ENCODE peak calls at places on chromosomes 12 and 14, in ten cellular contexts. N is transverse colon, R is HCT116, A is breast epithelium, U is GM12891, F is esophagus muscularis mucosa, Z is stomach, E is endothelial cell of umbilical vein, M is GM12892, P is vagina. Y is an unnamed sample.

GRCh38 chr12:109387425-109388166 is 39.9 kb downstream of the MYO1H start:
- DNase-seq in N (no peak), R (peak), A (no peak), U (no peak), F (no peak), Z (no peak), E (peak), M (no peak), P (no peak), Y (no peak)

GRCh38 chr14:37620856-37621255 is 25.4 kb downstream of the TTC6 start:
- DNase-seq in N (no peak), R (no peak), A (no peak), U (no peak), F (peak), Z (no peak), E (no peak), M (no peak), P (no peak), Y (no peak)

GRCh38 chr12:2239376-2240010 is 186.7 kb downstream of the CACNA1C start:
- DNase-seq in N (no peak), R (no peak), A (no peak), U (no peak), F (no peak), Z (no peak), E (no peak), M (no peak), P (no peak), Y (no peak)

GRCh38 chr12:75308279-75308678 is 21.8 kb downstream of the CAPS2 start:
- DNase-seq in N (no peak), R (no peak), A (no peak), U (no peak), F (no peak), Z (no peak), E (no peak), M (no peak), P (no peak), Y (no peak)

GRCh38 chr14:93231129-93231979 is 24.3 kb downstream of the UBR7 start:
- DNase-seq in N (no peak), R (no peak), A (no peak), U (no peak), F (no peak), Z (no peak), E (peak), M (no peak), P (no peak), Y (no peak)

GRCh38 chr12:110370732-110371141 is 32.8 kb downstream of the ANAPC7 start:
- DNase-seq in N (no peak), R (no peak), A (no peak), U (no peak), F (no peak), Z (no peak), E (no peak), M (no peak), P (peak), Y (no peak)

GRCh38 chr14:65817011-65817410 is 404.5 kb downstream of the FUT8 start:
- DNase-seq in N (no peak), R (no peak), A (no peak), U (no peak), F (no peak), Z (no peak), E (no peak), M (no peak), P (no peak), Y (no peak)

GRCh38 chr14:20934148-20934762 is 21.0 kb upstream of the RNASE2 start:
- DNase-seq in N (peak), R (peak), A (no peak), U (peak), F (no peak), Z (peak), E (peak), M (peak), P (no peak), Y (no peak)

GRCh38 chr14:55731247-55731872 is 151.4 kb downstream of the KTN1 start:
- DNase-seq in N (no peak), R (no peak), A (no peak), U (no peak), F (no peak), Z (no peak), E (no peak), M (no peak), P (no peak), Y (no peak)

GRCh38 chr14:92323916-92324818 is 1.2 kb downstream of the SLC24A4 start:
- DNase-seq in N (no peak), R (no peak), A (no peak), U (no peak), F (no peak), Z (no peak), E (no peak), M (no peak), P (no peak), Y (no peak)

GRCh38 chr12:132006056-132006680 is 56.4 kb downstream of the EP400 start:
- DNase-seq in N (no peak), R (no peak), A (no peak), U (no peak), F (no peak), Z (no peak), E (no peak), M (no peak), P (no peak), Y (no peak)

GRCh38 chr12:38137716-38138115 is 178.9 kb upstream of the ALG10B start:
- DNase-seq in N (no peak), R (no peak), A (no peak), U (no peak), F (no peak), Z (no peak), E (no peak), M (no peak), P (no peak), Y (no peak)

GRCh38 chr12:49357099-49357678 is 10.1 kb upstream of the SPATS2 start:
- DNase-seq in N (no peak), R (no peak), A (no peak), U (peak), F (no peak), Z (no peak), E (peak), M (no peak), P (no peak), Y (no peak)

GRCh38 chr12:108890208-108890607 is 10.3 kb downstream of the DAO start:
- DNase-seq in N (no peak), R (no peak), A (no peak), U (no peak), F (no peak), Z (no peak), E (peak), M (no peak), P (no peak), Y (no peak)

GRCh38 chr14:69285661-69286255 is 25.8 kb downstream of the GALNT16 start:
- DNase-seq in N (no peak), R (no peak), A (no peak), U (no peak), F (no peak), Z (no peak), E (no peak), M (no peak), P (no peak), Y (no peak)

GRCh38 chr14:69282448-69282847 is 22.5 kb downstream of the GALNT16 start:
- DNase-seq in N (no peak), R (no peak), A (no peak), U (no peak), F (no peak), Z (no peak), E (no peak), M (no peak), P (no peak), Y (no peak)

GRCh38 chr14:69284170-69284569 is 24.2 kb downstream of the GALNT16 start:
- DNase-seq in N (no peak), R (no peak), A (no peak), U (no peak), F (no peak), Z (no peak), E (no peak), M (no peak), P (no peak), Y (no peak)

GRCh38 chr14:69281450-69282169 is 21.7 kb downstream of the GALNT16 start:
- DNase-seq in N (no peak), R (no peak), A (no peak), U (no peak), F (no peak), Z (no peak), E (no peak), M (no peak), P (no peak), Y (no peak)

GRCh38 chr14:69280746-69281291 is 20.9 kb downstream of the GALNT16 start:
- DNase-seq in N (no peak), R (no peak), A (no peak), U (no peak), F (no peak), Z (no peak), E (no peak), M (no peak), P (no peak), Y (no peak)
- TF ChIP-seq POLR2A in N (no peak), R (no peak), A (no peak), U (no peak), F (no peak), Z (no peak), E (no peak), M (no peak), P (no peak), Y (no peak)

GRCh38 chr14:100065942-100066574 is 836 bp downstream of the EVL start:
- DNase-seq in N (peak), R (no peak), A (no peak), U (no peak), F (no peak), Z (peak), E (no peak), M (no peak), P (no peak), Y (no peak)
- TF ChIP-seq POLR2AphosphoS5 in N (peak), R (no peak), A (no peak), U (peak), F (no peak), Z (no peak), E (no peak), M (peak), P (no peak), Y (no peak)

GRCh38 chr14:80862983-80863382 is 78.6 kb downstream of the CEP128 start:
- DNase-seq in N (no peak), R (no peak), A (no peak), U (no peak), F (no peak), Z (no peak), E (peak), M (no peak), P (no peak), Y (no peak)
- TF ChIP-seq POLR2A in N (no peak), R (no peak), A (no peak), U (no peak), F (no peak), Z (no peak), E (no peak), M (no peak), P (no peak), Y (no peak)

DNA sequence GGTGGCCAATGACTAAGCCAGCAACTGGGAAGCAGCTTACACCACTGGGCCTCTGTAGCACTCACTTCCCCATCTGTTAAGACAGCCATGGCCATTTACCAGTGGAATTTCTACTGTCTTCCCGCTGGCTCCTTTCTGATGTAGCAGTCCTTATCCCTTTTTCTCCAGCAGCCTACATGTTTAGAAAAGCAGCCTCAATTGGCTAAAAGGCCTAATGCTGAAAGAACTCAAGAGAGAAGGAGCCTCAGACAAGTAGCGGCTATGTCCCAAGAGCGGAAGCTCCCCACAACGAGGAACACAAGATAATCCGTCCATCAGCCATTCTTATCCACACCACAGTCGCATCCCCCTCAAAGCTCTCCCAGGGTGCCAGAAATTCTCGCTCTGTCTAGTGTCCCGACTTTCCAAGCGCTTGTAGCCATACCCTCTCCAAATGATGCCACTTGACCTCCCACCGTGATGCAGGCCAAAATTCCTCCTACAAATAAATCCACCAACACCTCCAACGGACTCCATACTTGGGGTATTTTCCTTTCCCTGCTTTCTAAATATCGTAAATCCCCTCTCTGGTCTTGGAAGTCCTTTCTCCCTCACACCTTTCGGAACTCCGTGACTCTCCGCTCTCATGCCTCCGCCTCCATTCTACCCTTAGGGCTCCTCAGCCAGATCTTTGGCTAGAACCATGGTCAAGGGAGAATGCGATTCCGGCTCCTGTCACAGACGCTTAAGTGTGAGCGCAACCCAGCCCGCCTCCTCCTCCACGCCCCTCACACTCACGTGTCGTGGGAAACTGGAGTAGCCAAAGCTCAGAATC is 527 bp downstream of the M6PR start:
- DNase-seq in N (peak), R (no peak), A (no peak), U (no peak), F (no peak), Z (no peak), E (peak), M (peak), P (no peak), Y (no peak)
- TF ChIP-seq POLR2AphosphoS5 in N (no peak), R (no peak), A (no peak), U (peak), F (no peak), Z (no peak), E (no peak), M (no peak), P (no peak), Y (no peak)

DNA sequence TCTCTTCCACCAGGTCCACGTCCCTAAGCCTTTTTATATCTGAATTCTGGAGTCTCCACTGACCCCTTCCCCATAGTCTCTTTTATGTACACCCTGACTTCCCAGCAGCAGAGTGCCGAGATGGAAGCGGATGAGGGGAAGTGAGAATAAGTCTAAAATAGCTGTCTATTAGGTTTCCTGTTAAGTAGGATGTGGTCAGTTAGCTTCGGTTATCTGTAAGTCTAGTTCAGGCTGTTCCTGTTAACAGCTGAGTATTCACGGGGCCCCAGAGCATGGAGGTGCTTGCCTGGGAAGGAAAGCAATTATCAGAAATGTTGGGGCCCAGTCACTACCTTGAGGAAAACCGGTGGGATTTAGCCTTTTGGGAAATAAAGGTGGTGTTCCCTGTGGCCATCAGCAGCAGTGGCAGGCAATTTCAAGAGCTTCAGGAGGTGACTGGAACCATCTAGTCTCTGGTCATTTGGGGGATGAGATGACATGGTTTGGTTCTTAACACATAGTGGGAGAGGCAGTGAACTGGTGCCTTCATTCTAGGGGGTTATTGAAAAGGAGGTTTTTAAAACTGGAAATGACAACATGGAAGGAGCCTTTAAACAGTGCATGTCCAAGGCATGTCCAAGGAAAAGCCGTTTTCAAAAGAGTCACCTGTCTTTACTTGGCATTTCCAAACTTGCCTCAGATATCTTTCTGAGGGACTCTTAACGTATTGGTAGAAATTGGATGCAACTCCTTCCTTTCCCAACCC is 21.8 kb downstream of the CHST11 start:
- DNase-seq in N (peak), R (no peak), A (no peak), U (no peak), F (no peak), Z (no peak), E (peak), M (no peak), P (no peak), Y (no peak)
- TF ChIP-seq POLR2A in N (no peak), R (no peak), A (no peak), U (peak), F (no peak), Z (no peak), E (no peak), M (peak), P (no peak), Y (no peak)

DNA sequence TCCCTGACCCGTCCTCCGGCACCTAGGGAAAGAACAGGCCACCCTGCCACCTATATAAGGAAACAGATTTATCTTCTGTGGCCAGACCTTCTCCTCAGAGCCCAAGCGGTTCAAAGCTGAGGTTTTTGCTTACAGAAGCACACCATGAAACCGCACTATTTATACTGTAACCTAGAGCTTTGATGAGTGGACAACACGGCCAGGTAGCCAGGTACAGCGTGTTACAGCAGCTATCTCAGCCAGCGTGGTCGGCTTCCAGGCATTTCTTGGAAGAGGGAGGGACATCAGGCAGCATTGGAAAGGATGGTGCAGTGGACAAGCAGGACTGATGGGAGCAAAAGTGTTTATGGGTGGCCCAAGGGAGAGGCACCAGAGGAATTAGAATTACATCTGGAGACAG is 34.4 kb downstream of the TTC7B start:
- DNase-seq in N (no peak), R (no peak), A (no peak), U (no peak), F (no peak), Z (no peak), E (no peak), M (no peak), P (no peak), Y (no peak)
- TF ChIP-seq POLR2AphosphoS5 in N (no peak), R (no peak), A (no peak), U (no peak), F (no peak), Z (no peak), E (no peak), M (no peak), P (no peak), Y (no peak)